ENCODE peak calls at places on chromosomes 7 and 10, in ten cellular contexts. One of them, this sample, is unnamed.

GRCh38 chr7:33965116-33965827 is 59.9 kb downstream of the BMPER start:
- DNase-seq in stimulated activated naive CD8-positive, alpha-beta T cell treated with anti-CD3 and anti-CD28 coated beads, Interleukin-15, Interleukin-2, amounts not matched to agents 100 U/mL and 50 U/mL, for 24 hours: no peak
- DNase-seq in prostate gland: no peak
- DNase-seq in upper lobe of left lung: no peak
- DNase-seq in heart right ventricle: no peak
- DNase-seq in posterior cingulate gyrus: no peak
- DNase-seq in endothelial cell: no peak
- DNase-seq in DMS79: no peak
- DNase-seq in RWPE1: no peak
- DNase-seq in LoVo: no peak
- DNase-seq in this sample: no peak

GRCh38 chr10:45444976-45445898 is 71.2 kb downstream of the ALOX5 start:
- DNase-seq in stimulated activated naive CD8-positive, alpha-beta T cell treated with anti-CD3 and anti-CD28 coated beads, Interleukin-15, Interleukin-2, amounts not matched to agents 100 U/mL and 50 U/mL, for 24 hours: no peak
- DNase-seq in prostate gland: peak
- DNase-seq in upper lobe of left lung: no peak
- DNase-seq in heart right ventricle: no peak
- DNase-seq in posterior cingulate gyrus: no peak
- DNase-seq in endothelial cell: no peak
- DNase-seq in DMS79: no peak
- DNase-seq in RWPE1: no peak
- DNase-seq in LoVo: no peak
- DNase-seq in this sample: peak

GRCh38 chr7:17651926-17652385 is 288.3 kb downstream of the SNX13 start:
- DNase-seq in stimulated activated naive CD8-positive, alpha-beta T cell treated with anti-CD3 and anti-CD28 coated beads, Interleukin-15, Interleukin-2, amounts not matched to agents 100 U/mL and 50 U/mL, for 24 hours: no peak
- DNase-seq in prostate gland: no peak
- DNase-seq in upper lobe of left lung: no peak
- DNase-seq in heart right ventricle: no peak
- DNase-seq in posterior cingulate gyrus: no peak
- DNase-seq in endothelial cell: no peak
- DNase-seq in DMS79: no peak
- DNase-seq in RWPE1: no peak
- DNase-seq in LoVo: peak
- DNase-seq in this sample: peak

GRCh38 chr10:122993797-122994336 is 13.7 kb downstream of the PSTK start:
- DNase-seq in stimulated activated naive CD8-positive, alpha-beta T cell treated with anti-CD3 and anti-CD28 coated beads, Interleukin-15, Interleukin-2, amounts not matched to agents 100 U/mL and 50 U/mL, for 24 hours: no peak
- DNase-seq in prostate gland: no peak
- DNase-seq in upper lobe of left lung: no peak
- DNase-seq in heart right ventricle: no peak
- DNase-seq in posterior cingulate gyrus: no peak
- DNase-seq in endothelial cell: no peak
- DNase-seq in DMS79: no peak
- DNase-seq in RWPE1: no peak
- DNase-seq in LoVo: no peak
- DNase-seq in this sample: no peak

GRCh38 chr10:92290076-92290836 is 622 bp downstream of the CPEB3 start:
- DNase-seq in stimulated activated naive CD8-positive, alpha-beta T cell treated with anti-CD3 and anti-CD28 coated beads, Interleukin-15, Interleukin-2, amounts not matched to agents 100 U/mL and 50 U/mL, for 24 hours: peak
- DNase-seq in prostate gland: peak
- DNase-seq in upper lobe of left lung: peak
- DNase-seq in heart right ventricle: no peak
- DNase-seq in posterior cingulate gyrus: no peak
- DNase-seq in endothelial cell: no peak
- DNase-seq in DMS79: no peak
- DNase-seq in RWPE1: peak
- DNase-seq in LoVo: peak
- DNase-seq in this sample: peak

GRCh38 chr10:102809753-102810152 is 27.5 kb downstream of the CYP17A1 start:
- DNase-seq in stimulated activated naive CD8-positive, alpha-beta T cell treated with anti-CD3 and anti-CD28 coated beads, Interleukin-15, Interleukin-2, amounts not matched to agents 100 U/mL and 50 U/mL, for 24 hours: no peak
- DNase-seq in prostate gland: no peak
- DNase-seq in upper lobe of left lung: no peak
- DNase-seq in heart right ventricle: no peak
- DNase-seq in posterior cingulate gyrus: no peak
- DNase-seq in endothelial cell: no peak
- DNase-seq in DMS79: no peak
- DNase-seq in RWPE1: no peak
- DNase-seq in LoVo: no peak
- DNase-seq in this sample: no peak

GRCh38 chr7:152893801-152894294 is 134.3 kb downstream of the ACTR3B start:
- DNase-seq in stimulated activated naive CD8-positive, alpha-beta T cell treated with anti-CD3 and anti-CD28 coated beads, Interleukin-15, Interleukin-2, amounts not matched to agents 100 U/mL and 50 U/mL, for 24 hours: no peak
- DNase-seq in prostate gland: no peak
- DNase-seq in upper lobe of left lung: no peak
- DNase-seq in heart right ventricle: no peak
- DNase-seq in posterior cingulate gyrus: no peak
- DNase-seq in endothelial cell: no peak
- DNase-seq in DMS79: no peak
- DNase-seq in RWPE1: no peak
- DNase-seq in LoVo: no peak
- DNase-seq in this sample: no peak

GRCh38 chr10:114762811-114763210 is 58.8 kb upstream of the FHIP2A start:
- DNase-seq in stimulated activated naive CD8-positive, alpha-beta T cell treated with anti-CD3 and anti-CD28 coated beads, Interleukin-15, Interleukin-2, amounts not matched to agents 100 U/mL and 50 U/mL, for 24 hours: no peak
- DNase-seq in prostate gland: no peak
- DNase-seq in upper lobe of left lung: no peak
- DNase-seq in heart right ventricle: no peak
- DNase-seq in posterior cingulate gyrus: no peak
- DNase-seq in endothelial cell: no peak
- DNase-seq in DMS79: no peak
- DNase-seq in RWPE1: no peak
- DNase-seq in LoVo: no peak
- DNase-seq in this sample: no peak

GRCh38 chr10:102007802-102008201 is 48.2 kb downstream of the ARMH3 start:
- DNase-seq in stimulated activated naive CD8-positive, alpha-beta T cell treated with anti-CD3 and anti-CD28 coated beads, Interleukin-15, Interleukin-2, amounts not matched to agents 100 U/mL and 50 U/mL, for 24 hours: no peak
- DNase-seq in prostate gland: no peak
- DNase-seq in upper lobe of left lung: no peak
- DNase-seq in heart right ventricle: no peak
- DNase-seq in posterior cingulate gyrus: no peak
- DNase-seq in endothelial cell: no peak
- DNase-seq in DMS79: no peak
- DNase-seq in RWPE1: no peak
- DNase-seq in LoVo: no peak
- DNase-seq in this sample: no peak

GRCh38 chr10:7795605-7796004 is 7.6 kb downstream of the ATP5F1C start:
- DNase-seq in stimulated activated naive CD8-positive, alpha-beta T cell treated with anti-CD3 and anti-CD28 coated beads, Interleukin-15, Interleukin-2, amounts not matched to agents 100 U/mL and 50 U/mL, for 24 hours: no peak
- DNase-seq in prostate gland: no peak
- DNase-seq in upper lobe of left lung: no peak
- DNase-seq in heart right ventricle: no peak
- DNase-seq in posterior cingulate gyrus: no peak
- DNase-seq in endothelial cell: no peak
- DNase-seq in DMS79: no peak
- DNase-seq in RWPE1: no peak
- DNase-seq in LoVo: no peak
- DNase-seq in this sample: no peak

GRCh38 chr7:3673524-3673923 is 372.5 kb downstream of the SDK1 start:
- DNase-seq in stimulated activated naive CD8-positive, alpha-beta T cell treated with anti-CD3 and anti-CD28 coated beads, Interleukin-15, Interleukin-2, amounts not matched to agents 100 U/mL and 50 U/mL, for 24 hours: peak
- DNase-seq in prostate gland: peak
- DNase-seq in upper lobe of left lung: peak
- DNase-seq in heart right ventricle: peak
- DNase-seq in posterior cingulate gyrus: no peak
- DNase-seq in endothelial cell: peak
- DNase-seq in DMS79: no peak
- DNase-seq in RWPE1: peak
- DNase-seq in LoVo: peak
- DNase-seq in this sample: no peak

GRCh38 chr7:95527033-95527775 is 41.5 kb downstream of the ASB4 start:
- DNase-seq in stimulated activated naive CD8-positive, alpha-beta T cell treated with anti-CD3 and anti-CD28 coated beads, Interleukin-15, Interleukin-2, amounts not matched to agents 100 U/mL and 50 U/mL, for 24 hours: peak
- DNase-seq in prostate gland: peak
- DNase-seq in upper lobe of left lung: peak
- DNase-seq in heart right ventricle: no peak
- DNase-seq in posterior cingulate gyrus: no peak
- DNase-seq in endothelial cell: peak
- DNase-seq in DMS79: peak
- DNase-seq in RWPE1: peak
- DNase-seq in LoVo: peak
- DNase-seq in this sample: peak

GRCh38 chr7:103106336-103107070 is 31.6 kb downstream of the ARMC10 start:
- DNase-seq in stimulated activated naive CD8-positive, alpha-beta T cell treated with anti-CD3 and anti-CD28 coated beads, Interleukin-15, Interleukin-2, amounts not matched to agents 100 U/mL and 50 U/mL, for 24 hours: no peak
- DNase-seq in prostate gland: no peak
- DNase-seq in upper lobe of left lung: no peak
- DNase-seq in heart right ventricle: no peak
- DNase-seq in posterior cingulate gyrus: no peak
- DNase-seq in endothelial cell: peak
- DNase-seq in DMS79: no peak
- DNase-seq in RWPE1: no peak
- DNase-seq in LoVo: no peak
- DNase-seq in this sample: no peak

GRCh38 chr7:36784991-36785940 is 61.0 kb upstream of the AOAH start:
- DNase-seq in stimulated activated naive CD8-positive, alpha-beta T cell treated with anti-CD3 and anti-CD28 coated beads, Interleukin-15, Interleukin-2, amounts not matched to agents 100 U/mL and 50 U/mL, for 24 hours: peak
- DNase-seq in prostate gland: peak
- DNase-seq in upper lobe of left lung: peak
- DNase-seq in heart right ventricle: peak
- DNase-seq in posterior cingulate gyrus: no peak
- DNase-seq in endothelial cell: no peak
- DNase-seq in DMS79: no peak
- DNase-seq in RWPE1: peak
- DNase-seq in LoVo: no peak
- DNase-seq in this sample: peak

GRCh38 chr7:46545790-46546189 is 624.7 kb upstream of the IGFBP3 start:
- DNase-seq in stimulated activated naive CD8-positive, alpha-beta T cell treated with anti-CD3 and anti-CD28 coated beads, Interleukin-15, Interleukin-2, amounts not matched to agents 100 U/mL and 50 U/mL, for 24 hours: no peak
- DNase-seq in prostate gland: no peak
- DNase-seq in upper lobe of left lung: no peak
- DNase-seq in heart right ventricle: no peak
- DNase-seq in posterior cingulate gyrus: no peak
- DNase-seq in endothelial cell: no peak
- DNase-seq in DMS79: no peak
- DNase-seq in RWPE1: peak
- DNase-seq in LoVo: peak
- DNase-seq in this sample: no peak

GRCh38 chr7:117015258-117016184 is 62.2 kb downstream of the ST7 start:
- DNase-seq in stimulated activated naive CD8-positive, alpha-beta T cell treated with anti-CD3 and anti-CD28 coated beads, Interleukin-15, Interleukin-2, amounts not matched to agents 100 U/mL and 50 U/mL, for 24 hours: peak
- DNase-seq in prostate gland: no peak
- DNase-seq in upper lobe of left lung: no peak
- DNase-seq in heart right ventricle: no peak
- DNase-seq in posterior cingulate gyrus: no peak
- DNase-seq in endothelial cell: no peak
- DNase-seq in DMS79: no peak
- DNase-seq in RWPE1: no peak
- DNase-seq in LoVo: no peak
- DNase-seq in this sample: no peak

GRCh38 chr7:116227678-116228239 is 17.4 kb downstream of the TES start:
- DNase-seq in stimulated activated naive CD8-positive, alpha-beta T cell treated with anti-CD3 and anti-CD28 coated beads, Interleukin-15, Interleukin-2, amounts not matched to agents 100 U/mL and 50 U/mL, for 24 hours: no peak
- DNase-seq in prostate gland: no peak
- DNase-seq in upper lobe of left lung: no peak
- DNase-seq in heart right ventricle: no peak
- DNase-seq in posterior cingulate gyrus: no peak
- DNase-seq in endothelial cell: no peak
- DNase-seq in DMS79: no peak
- DNase-seq in RWPE1: peak
- DNase-seq in LoVo: no peak
- DNase-seq in this sample: no peak

GRCh38 chr10:96512997-96513685 is 585 bp downstream of the TLL2 start:
- DNase-seq in stimulated activated naive CD8-positive, alpha-beta T cell treated with anti-CD3 and anti-CD28 coated beads, Interleukin-15, Interleukin-2, amounts not matched to agents 100 U/mL and 50 U/mL, for 24 hours: peak
- DNase-seq in prostate gland: no peak
- DNase-seq in upper lobe of left lung: no peak
- DNase-seq in heart right ventricle: peak
- DNase-seq in posterior cingulate gyrus: no peak
- DNase-seq in endothelial cell: no peak
- DNase-seq in DMS79: no peak
- DNase-seq in RWPE1: no peak
- DNase-seq in LoVo: peak
- DNase-seq in this sample: no peak

GRCh38 chr10:86526606-86527005 is 5.0 kb upstream of the WAPL start:
- DNase-seq in stimulated activated naive CD8-positive, alpha-beta T cell treated with anti-CD3 and anti-CD28 coated beads, Interleukin-15, Interleukin-2, amounts not matched to agents 100 U/mL and 50 U/mL, for 24 hours: no peak
- DNase-seq in prostate gland: no peak
- DNase-seq in upper lobe of left lung: peak
- DNase-seq in heart right ventricle: no peak
- DNase-seq in posterior cingulate gyrus: no peak
- DNase-seq in endothelial cell: no peak
- DNase-seq in DMS79: no peak
- DNase-seq in RWPE1: no peak
- DNase-seq in LoVo: no peak
- DNase-seq in this sample: no peak

GRCh38 chr7:12297283-12297682 is 86.2 kb downstream of the TMEM106B start:
- DNase-seq in stimulated activated naive CD8-positive, alpha-beta T cell treated with anti-CD3 and anti-CD28 coated beads, Interleukin-15, Interleukin-2, amounts not matched to agents 100 U/mL and 50 U/mL, for 24 hours: no peak
- DNase-seq in prostate gland: no peak
- DNase-seq in upper lobe of left lung: no peak
- DNase-seq in heart right ventricle: no peak
- DNase-seq in posterior cingulate gyrus: no peak
- DNase-seq in endothelial cell: no peak
- DNase-seq in DMS79: no peak
- DNase-seq in RWPE1: no peak
- DNase-seq in LoVo: no peak
- DNase-seq in this sample: no peak

GRCh38 chr7:72405389-72405788 is 6.7 kb downstream of the CALN1 start:
- DNase-seq in stimulated activated naive CD8-positive, alpha-beta T cell treated with anti-CD3 and anti-CD28 coated beads, Interleukin-15, Interleukin-2, amounts not matched to agents 100 U/mL and 50 U/mL, for 24 hours: no peak
- DNase-seq in prostate gland: peak
- DNase-seq in upper lobe of left lung: peak
- DNase-seq in heart right ventricle: no peak
- DNase-seq in posterior cingulate gyrus: peak
- DNase-seq in endothelial cell: no peak
- DNase-seq in DMS79: no peak
- DNase-seq in RWPE1: peak
- DNase-seq in LoVo: peak
- DNase-seq in this sample: peak

GRCh38 chr10:13831711-13832110 is 244.9 kb downstream of the PRPF18 start:
- DNase-seq in stimulated activated naive CD8-positive, alpha-beta T cell treated with anti-CD3 and anti-CD28 coated beads, Interleukin-15, Interleukin-2, amounts not matched to agents 100 U/mL and 50 U/mL, for 24 hours: no peak
- DNase-seq in prostate gland: no peak
- DNase-seq in upper lobe of left lung: no peak
- DNase-seq in heart right ventricle: no peak
- DNase-seq in posterior cingulate gyrus: no peak
- DNase-seq in endothelial cell: peak
- DNase-seq in DMS79: no peak
- DNase-seq in RWPE1: no peak
- DNase-seq in LoVo: no peak
- DNase-seq in this sample: no peak

GRCh38 chr10:130160775-130161174 is 24.6 kb downstream of the GLRX3 start:
- DNase-seq in stimulated activated naive CD8-positive, alpha-beta T cell treated with anti-CD3 and anti-CD28 coated beads, Interleukin-15, Interleukin-2, amounts not matched to agents 100 U/mL and 50 U/mL, for 24 hours: no peak
- DNase-seq in prostate gland: no peak
- DNase-seq in upper lobe of left lung: no peak
- DNase-seq in heart right ventricle: no peak
- DNase-seq in posterior cingulate gyrus: no peak
- DNase-seq in endothelial cell: no peak
- DNase-seq in DMS79: no peak
- DNase-seq in RWPE1: no peak
- DNase-seq in LoVo: no peak
- DNase-seq in this sample: no peak

GRCh38 chr7:46586406-46586805 is 665.3 kb upstream of the IGFBP3 start:
- DNase-seq in stimulated activated naive CD8-positive, alpha-beta T cell treated with anti-CD3 and anti-CD28 coated beads, Interleukin-15, Interleukin-2, amounts not matched to agents 100 U/mL and 50 U/mL, for 24 hours: no peak
- DNase-seq in prostate gland: no peak
- DNase-seq in upper lobe of left lung: no peak
- DNase-seq in heart right ventricle: no peak
- DNase-seq in posterior cingulate gyrus: no peak
- DNase-seq in endothelial cell: no peak
- DNase-seq in DMS79: no peak
- DNase-seq in RWPE1: no peak
- DNase-seq in LoVo: no peak
- DNase-seq in this sample: no peak

GRCh38 chr10:126705951-126706565 is 35.6 kb upstream of the C10orf90 start:
- DNase-seq in stimulated activated naive CD8-positive, alpha-beta T cell treated with anti-CD3 and anti-CD28 coated beads, Interleukin-15, Interleukin-2, amounts not matched to agents 100 U/mL and 50 U/mL, for 24 hours: no peak
- DNase-seq in prostate gland: no peak
- DNase-seq in upper lobe of left lung: no peak
- DNase-seq in heart right ventricle: peak
- DNase-seq in posterior cingulate gyrus: no peak
- DNase-seq in endothelial cell: no peak
- DNase-seq in DMS79: no peak
- DNase-seq in RWPE1: no peak
- DNase-seq in LoVo: no peak
- DNase-seq in this sample: no peak

GRCh38 chr10:114306116-114306973 is 67.3 kb downstream of the VWA2 start:
- DNase-seq in stimulated activated naive CD8-positive, alpha-beta T cell treated with anti-CD3 and anti-CD28 coated beads, Interleukin-15, Interleukin-2, amounts not matched to agents 100 U/mL and 50 U/mL, for 24 hours: no peak
- DNase-seq in prostate gland: no peak
- DNase-seq in upper lobe of left lung: no peak
- DNase-seq in heart right ventricle: no peak
- DNase-seq in posterior cingulate gyrus: no peak
- DNase-seq in endothelial cell: no peak
- DNase-seq in DMS79: no peak
- DNase-seq in RWPE1: peak
- DNase-seq in LoVo: peak
- DNase-seq in this sample: no peak

GRCh38 chr7:19773361-19773760 is at the start of gene TMEM196:
- DNase-seq in stimulated activated naive CD8-positive, alpha-beta T cell treated with anti-CD3 and anti-CD28 coated beads, Interleukin-15, Interleukin-2, amounts not matched to agents 100 U/mL and 50 U/mL, for 24 hours: no peak
- DNase-seq in prostate gland: no peak
- DNase-seq in upper lobe of left lung: no peak
- DNase-seq in heart right ventricle: no peak
- DNase-seq in posterior cingulate gyrus: no peak
- DNase-seq in endothelial cell: peak
- DNase-seq in DMS79: peak
- DNase-seq in RWPE1: no peak
- DNase-seq in LoVo: no peak
- DNase-seq in this sample: no peak

GRCh38 chr10:33326897-33327296 is 7.6 kb downstream of the NRP1 start:
- DNase-seq in stimulated activated naive CD8-positive, alpha-beta T cell treated with anti-CD3 and anti-CD28 coated beads, Interleukin-15, Interleukin-2, amounts not matched to agents 100 U/mL and 50 U/mL, for 24 hours: no peak
- DNase-seq in prostate gland: no peak
- DNase-seq in upper lobe of left lung: no peak
- DNase-seq in heart right ventricle: no peak
- DNase-seq in posterior cingulate gyrus: no peak
- DNase-seq in endothelial cell: no peak
- DNase-seq in DMS79: no peak
- DNase-seq in RWPE1: no peak
- DNase-seq in LoVo: no peak
- DNase-seq in this sample: no peak